ENCODE peak calls at places on chromosomes 7 and 10, in five cellular contexts. F is GM12865, G is H9, B is body of pancreas, K is foreskin fibroblast. Y is an unnamed sample.
A peak's percentile ranks its signal among the peaks of the same experiment; 100 is the strongest.

GRCh38 chr7:157827045-157827862 is 490.4 kb downstream of the DNAJB6 start:
- DNase-seq in F (no peak), G (no peak), B (no peak), K (no peak), Y (no peak)

GRCh38 chr10:53574024-53574423 is 801.4 kb upstream of the MBL2 start:
- DNase-seq in F (no peak), G (no peak), B (no peak), K (no peak), Y (no peak)

GRCh38 chr7:142711722-142712616 is 37.3 kb upstream of the PRSS1 start:
- DNase-seq in F (peak; percentile 35), G (no peak), B (peak; percentile 52), K (peak; percentile 13), Y (peak; percentile 45)

GRCh38 chr10:104049497-104050250 is 36.0 kb downstream of the COL17A1 start:
- DNase-seq in F (no peak), G (no peak), B (no peak), K (peak; percentile 59), Y (peak; percentile 69)

GRCh38 chr7:84611391-84611790 is 416.8 kb upstream of the SEMA3A start:
- DNase-seq in F (no peak), G (no peak), B (no peak), K (no peak), Y (no peak)

GRCh38 chr7:131935180-131935579 is 378.8 kb upstream of the PODXL start:
- DNase-seq in F (no peak), G (no peak), B (no peak), K (no peak), Y (no peak)

GRCh38 chr10:100713859-100714565 is 31.4 kb upstream of the PAX2 start:
- DNase-seq in F (no peak), G (no peak), B (no peak), K (no peak), Y (no peak)

GRCh38 chr7:44087914-44088838 is 5.8 kb upstream of the POLM start:
- DNase-seq in F (no peak), G (no peak), B (no peak), K (peak; percentile 94), Y (no peak)

GRCh38 chr10:75168275-75168674 is 42.3 kb upstream of the VDAC2 start:
- DNase-seq in F (no peak), G (no peak), B (no peak), K (no peak), Y (no peak)

GRCh38 chr7:137462074-137462715 is 118.7 kb upstream of the PTN start:
- DNase-seq in F (no peak), G (no peak), B (no peak), K (peak; percentile 55), Y (peak; percentile 21)

GRCh38 chr7:96778263-96778662 is 68.6 kb upstream of the SEM1 start:
- DNase-seq in F (no peak), G (peak; percentile 60), B (no peak), K (no peak), Y (no peak)

GRCh38 chr10:73209705-73210104 is 37.4 kb downstream of the DNAJC9 start:
- DNase-seq in F (no peak), G (no peak), B (no peak), K (peak; percentile 51), Y (peak; percentile 34)

GRCh38 chr10:49396666-49396999 is 744 bp upstream of the DRGX start:
- DNase-seq in F (no peak), G (no peak), B (no peak), K (no peak), Y (no peak)

GRCh38 chr7:38147005-38147404 is 31.0 kb upstream of the STARD3NL start:
- DNase-seq in F (peak; percentile 38), G (no peak), B (no peak), K (no peak), Y (no peak)

GRCh38 chr7:27973625-27974024 is 207.0 kb downstream of the JAZF1 start:
- DNase-seq in F (no peak), G (no peak), B (no peak), K (no peak), Y (no peak)

GRCh38 chr10:23095404-23095965 is at the start of gene MSRB2:
- DNase-seq in F (peak; percentile 96), G (peak; percentile 96), B (peak; percentile 91), K (peak; percentile 98), Y (peak; percentile 98)

GRCh38 chr10:116740971-116741370 is 1.4 kb downstream of the HSPA12A start:
- DNase-seq in F (no peak), G (no peak), B (no peak), K (no peak), Y (no peak)

GRCh38 chr10:103894454-103894853 is 23.5 kb downstream of the STN1 start:
- DNase-seq in F (no peak), G (no peak), B (no peak), K (peak; percentile 50), Y (peak; percentile 45)

GRCh38 chr7:25180592-25180923 is 47.7 kb downstream of the NPVF start:
- DNase-seq in F (no peak), G (no peak), B (no peak), K (no peak), Y (no peak)

GRCh38 chr7:75914655-75915415 is at the start of gene POR:
- DNase-seq in F (peak; percentile 97), G (peak; percentile 95), B (peak; percentile 97), K (peak; percentile 93), Y (peak; percentile 96)
- TF ChIP-seq CTCF in F (no peak), G (no peak), B (peak; percentile 35), K (no peak), Y (no peak)

DNA sequence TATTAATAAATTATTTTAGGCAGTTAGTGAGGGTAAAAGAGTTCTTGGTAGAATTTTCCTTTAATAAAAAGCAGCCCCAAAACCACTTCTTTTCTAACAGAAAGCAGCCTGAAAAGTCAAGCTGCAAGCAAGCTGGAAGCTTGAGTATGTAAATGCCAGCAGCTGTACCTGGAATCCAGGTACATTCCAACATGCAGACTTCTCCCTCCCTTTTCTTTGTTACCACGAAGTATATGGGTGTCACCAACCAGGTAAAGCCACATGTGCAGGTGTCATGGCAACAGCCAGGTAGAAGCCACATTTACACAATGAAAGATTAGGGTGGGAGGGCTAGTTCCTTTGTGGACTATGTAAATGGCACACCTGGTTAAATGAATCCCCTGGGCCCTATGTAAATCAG is 114.6 kb downstream of the EPC1 start:
- DNase-seq in F (no peak), G (peak; percentile 63), B (no peak), K (no peak), Y (no peak)
- TF ChIP-seq CTCF in F (no peak), G (no peak), B (no peak), K (no peak), Y (no peak)

GRCh38 chr7:112190120-112190519 is 16.1 kb downstream of the DOCK4 start:
- DNase-seq in F (no peak), G (no peak), B (no peak), K (no peak), Y (no peak)

GRCh38 chr7:112192236-112193154 is 13.7 kb downstream of the DOCK4 start:
- DNase-seq in F (no peak), G (no peak), B (no peak), K (peak; percentile 70), Y (no peak)

GRCh38 chr7:112199035-112199655 is 7.1 kb downstream of the DOCK4 start:
- DNase-seq in F (no peak), G (no peak), B (no peak), K (no peak), Y (peak; percentile 56)

GRCh38 chr7:112195717-112196116 is 10.5 kb downstream of the DOCK4 start:
- DNase-seq in F (no peak), G (no peak), B (no peak), K (no peak), Y (no peak)

DNA sequence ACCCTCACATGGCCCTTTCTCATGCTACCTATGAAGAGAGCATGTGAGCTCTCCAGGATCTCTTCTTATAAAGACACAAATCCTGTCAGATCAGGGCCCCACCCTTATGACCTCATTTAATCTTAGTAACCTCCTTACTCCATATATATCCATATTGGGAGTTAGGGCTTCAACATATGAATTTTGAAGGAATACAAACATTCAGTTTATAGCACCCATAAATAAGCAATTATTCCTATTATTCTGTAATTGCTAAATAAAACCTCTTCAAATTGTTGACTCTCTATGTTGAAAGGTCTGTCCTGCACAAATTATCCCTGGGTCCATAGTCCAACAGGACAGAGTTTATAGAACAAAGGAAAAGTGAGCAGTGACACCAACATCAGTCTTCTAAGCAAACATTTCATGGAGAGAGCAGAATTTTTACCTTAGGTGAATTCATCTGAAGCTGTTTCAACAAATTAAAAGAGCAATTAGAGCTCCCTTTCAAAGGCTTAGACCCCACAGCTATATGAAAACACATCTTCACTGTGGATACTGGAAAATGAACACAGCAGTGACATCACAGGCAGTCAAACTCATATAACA is 12.2 kb downstream of the DOCK4 start:
- DNase-seq in F (no peak), G (no peak), B (no peak), K (no peak), Y (no peak)
- TF ChIP-seq CTCF in F (no peak), G (no peak), B (no peak), K (no peak), Y (no peak)

DNA sequence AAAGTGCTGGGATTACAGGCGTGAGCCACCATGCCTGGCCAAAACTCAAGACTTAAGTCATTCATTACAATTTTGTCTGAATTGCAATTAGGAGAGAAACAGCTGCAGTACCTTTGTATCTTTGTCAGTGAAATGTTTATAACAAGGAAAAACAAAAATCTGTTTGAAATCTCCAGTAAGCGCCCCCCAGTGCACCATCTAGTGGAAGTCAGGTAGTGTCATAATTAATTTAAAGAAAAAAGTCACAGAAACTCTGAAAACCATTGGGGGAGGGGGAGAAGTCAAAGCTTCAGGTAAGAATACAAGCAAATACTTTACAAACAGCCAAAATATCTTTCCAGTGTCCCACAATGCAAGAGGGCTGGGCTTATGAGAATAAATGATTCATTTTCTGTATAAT is 2.8 kb downstream of the MPP7 start:
- DNase-seq in F (no peak), G (no peak), B (no peak), K (no peak), Y (no peak)
- TF ChIP-seq CTCF in F (no peak), G (peak; percentile 38), B (peak; percentile 26), K (peak; percentile 2), Y (no peak)

DNA sequence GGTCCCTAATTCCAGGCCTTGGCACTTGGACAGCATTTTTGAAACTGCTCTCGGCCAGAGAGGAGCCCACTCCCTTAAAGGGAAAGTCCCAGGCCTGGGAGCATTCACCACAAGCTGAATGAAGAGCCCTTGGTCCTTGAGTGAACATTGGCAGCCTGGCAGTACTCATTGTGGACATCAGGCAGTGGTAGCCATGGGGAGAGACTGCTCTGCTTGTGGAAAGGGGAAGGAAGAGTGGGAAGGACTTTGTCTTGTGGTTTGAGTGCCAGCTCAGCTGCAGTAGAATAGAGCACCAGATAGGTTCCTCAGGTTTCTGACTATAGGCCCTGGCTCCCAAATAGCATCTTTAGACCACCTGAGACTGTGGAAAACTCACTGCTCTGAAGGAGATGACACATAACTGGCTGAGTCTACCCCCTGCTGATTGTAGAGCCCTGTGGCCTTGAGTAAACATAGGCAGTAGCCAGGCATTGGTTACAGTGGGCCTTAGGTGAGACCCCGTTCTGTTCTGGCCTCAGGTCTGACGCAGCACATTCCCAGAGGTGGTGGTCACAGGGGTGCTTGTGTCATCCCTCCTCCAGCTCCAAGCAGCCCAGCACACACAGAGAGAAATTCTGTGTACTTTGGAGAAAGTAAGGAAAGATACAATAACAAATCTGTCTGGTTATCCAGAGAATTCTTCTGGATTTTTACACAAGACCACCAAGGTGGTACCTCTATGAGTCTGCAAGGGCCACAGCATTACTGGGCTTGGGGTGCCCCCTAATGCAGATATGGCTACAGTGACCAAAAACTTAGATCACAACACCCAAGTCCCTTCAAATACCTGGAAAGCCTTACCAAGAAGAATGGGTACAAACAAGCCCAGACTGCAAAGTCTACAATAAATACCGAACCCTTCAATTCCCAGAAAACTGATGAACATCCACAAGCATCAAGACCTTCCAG is 153.8 kb downstream of the GNAI1 start:
- DNase-seq in F (no peak), G (peak; percentile 29), B (no peak), K (peak; percentile 18), Y (no peak)
- TF ChIP-seq CTCF in F (no peak), G (peak; percentile 63), B (no peak), K (no peak), Y (peak; percentile 12)

Y was measured in cardiac muscle cell.